ENCODE peak calls at places on chromosomes 3 and 15, in six cellular contexts. S, Z, A, N, D and K are unnamed samples.

GRCh38 chr15:72342385-72342784 is 22.4 kb upstream of the CELF6 start:
- DNase-seq in Z (no peak), D (peak), A (no peak), S (peak), N (peak), K (no peak)

GRCh38 chr3:126146525-126147146 is 33.8 kb downstream of the ALDH1L1 start:
- DNase-seq in N (peak), Z (no peak), S (no peak), A (no peak), D (no peak), K (no peak)

GRCh38 chr15:34993877-34994276 is 5.8 kb upstream of the ZNF770 start:
- DNase-seq in A (no peak), N (peak), Z (no peak), S (no peak), D (peak), K (peak)

GRCh38 chr15:62104406-62104805 is 37.6 kb downstream of the C2CD4A start:
- DNase-seq in N (no peak), A (no peak), Z (no peak), S (no peak), D (no peak), K (no peak)

GRCh38 chr3:114600571-114600970 is 306.7 kb downstream of the TIGIT start:
- DNase-seq in A (no peak), N (no peak), D (no peak), Z (no peak), S (no peak), K (no peak)

GRCh38 chr3:36729204-36730056 is 34.9 kb downstream of the DCLK3 start:
- DNase-seq in A (no peak), Z (no peak), D (peak), S (peak), N (peak), K (peak)

GRCh38 chr15:57158589-57158988 is 217.7 kb upstream of the CGNL1 start:
- DNase-seq in N (no peak), S (no peak), A (no peak), D (no peak), Z (no peak), K (no peak)

GRCh38 chr15:66862878-66863335 is 160.9 kb downstream of the SMAD6 start:
- DNase-seq in S (peak), N (peak), Z (peak), A (peak), D (peak), K (peak)

GRCh38 chr3:172101107-172101506 is 61.7 kb downstream of the FNDC3B start:
- DNase-seq in A (no peak), S (no peak), Z (no peak), D (peak), N (peak), K (peak)

GRCh38 chr3:152038491-152038890 is 165.0 kb downstream of the SUCNR1 start:
- DNase-seq in A (no peak), D (no peak), Z (no peak), S (no peak), N (no peak), K (no peak)

GRCh38 chr3:176799675-176800074 is 397.6 kb downstream of the TBL1XR1 start:
- DNase-seq in A (no peak), N (no peak), D (no peak), Z (no peak), S (no peak), K (no peak)

GRCh38 chr15:92907880-92908279 is 7.8 kb downstream of the CHD2 start:
- DNase-seq in S (no peak), D (no peak), N (no peak), Z (peak), A (no peak), K (no peak)

GRCh38 chr3:120432105-120432860 is 18.5 kb downstream of the FSTL1 start:
- DNase-seq in S (no peak), A (no peak), N (no peak), Z (no peak), D (no peak), K (no peak)

GRCh38 chr3:153734777-153735551 is 386.2 kb upstream of the ARHGEF26 start:
- DNase-seq in Z (no peak), N (no peak), A (no peak), D (no peak), S (no peak), K (no peak)

GRCh38 chr3:38018296-38019266 is 10.9 kb downstream of the PLCD1 start:
- DNase-seq in D (no peak), S (no peak), N (no peak), Z (no peak), A (no peak), K (no peak)

GRCh38 chr3:196341142-196341541 is 3.0 kb upstream of the TM4SF19 start:
- DNase-seq in A (no peak), D (no peak), S (no peak), N (no peak), Z (no peak), K (no peak)

GRCh38 chr3:90080988-90081387 is 973.6 kb downstream of the EPHA3 start:
- DNase-seq in A (no peak), N (no peak), Z (no peak), D (no peak), S (no peak), K (no peak)

GRCh38 chr3:40116478-40117162 is 192.9 kb upstream of the EIF1B start:
- DNase-seq in Z (no peak), S (no peak), A (no peak), D (no peak), N (no peak), K (no peak)

GRCh38 chr15:24269166-24269571 is 406.4 kb upstream of the NPAP1 start:
- DNase-seq in A (peak), S (no peak), D (no peak), N (no peak), Z (no peak), K (no peak)

GRCh38 chr3:46261926-46262594 is 19.8 kb downstream of the CCR3 start:
- DNase-seq in D (no peak), A (no peak), N (no peak), S (no peak), Z (no peak), K (no peak)

GRCh38 chr3:126031981-126032471 is 51.9 kb downstream of the SLC41A3 start:
- DNase-seq in S (no peak), N (no peak), Z (peak), D (no peak), A (no peak), K (no peak)

GRCh38 chr3:9810357-9810726 is 280 bp downstream of the TTLL3 start:
- DNase-seq in S (no peak), N (no peak), Z (no peak), D (no peak), A (no peak), K (no peak)

GRCh38 chr3:187742351-187743171 is 2.7 kb downstream of the BCL6 start:
- DNase-seq in S (no peak), N (no peak), D (no peak), A (no peak), Z (peak), K (no peak)

GRCh38 chr3:126835472-126836219 is 131.6 kb downstream of the CHCHD6 start:
- DNase-seq in S (no peak), N (no peak), D (no peak), A (no peak), Z (no peak), K (no peak)

GRCh38 chr3:124650798-124651197 is 79.5 kb upstream of the UMPS start:
- DNase-seq in A (no peak), D (peak), S (no peak), Z (no peak), N (peak), K (peak)

GRCh38 chr3:190671658-190672057 is 157.8 kb downstream of the IL1RAP start:
- DNase-seq in Z (no peak), N (no peak), D (no peak), S (no peak), A (no peak), K (no peak)

GRCh38 chr3:72248389-72248761 is 463.4 kb upstream of the PROK2 start:
- DNase-seq in Z (no peak), D (no peak), N (no peak), S (no peak), A (no peak), K (no peak)

GRCh38 chr3:28081533-28081947 is 159.9 kb upstream of the CMC1 start:
- DNase-seq in N (no peak), D (peak), Z (no peak), A (no peak), S (no peak), K (peak)

GRCh38 chr3:28080716-28081115 is 160.7 kb upstream of the CMC1 start:
- DNase-seq in A (no peak), N (no peak), Z (no peak), S (no peak), D (peak), K (no peak)

DNA sequence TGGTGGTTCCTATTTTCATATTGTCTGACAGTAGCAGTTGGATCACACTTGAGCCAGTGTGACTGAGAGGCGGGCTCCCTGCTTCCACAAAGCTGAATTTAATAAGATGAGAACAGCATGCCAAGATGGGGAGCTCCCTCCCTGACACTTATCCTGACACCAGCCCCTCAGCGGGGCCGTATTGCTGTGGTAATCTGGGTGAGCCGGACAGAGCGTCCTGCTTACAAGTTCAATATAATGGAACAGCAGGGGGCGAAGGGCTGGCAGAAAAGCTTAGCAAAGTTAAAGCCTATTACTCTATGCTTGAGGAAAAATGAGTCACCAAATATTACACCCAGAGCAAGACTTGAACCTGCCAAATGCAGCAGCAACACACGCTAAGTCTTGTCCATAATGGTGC is 163.9 kb upstream of the CMC1 start:
- DNase-seq in Z (no peak), A (peak), D (no peak), S (no peak), N (no peak), K (no peak)
- TF ChIP-seq CTCF in Z (no peak), A (no peak), D (no peak), S (no peak), N (no peak), K (no peak)

GRCh38 chr3:139638518-139638917 is 39.3 kb downstream of the NMNAT3 start:
- DNase-seq in D (no peak), S (no peak), N (no peak), A (no peak), Z (no peak), K (no peak)

GRCh38 chr3:139646505-139646904 is 31.3 kb downstream of the NMNAT3 start:
- DNase-seq in Z (no peak), A (no peak), N (no peak), D (no peak), S (no peak), K (no peak)

GRCh38 chr3:139640456-139640855 is 37.3 kb downstream of the NMNAT3 start:
- DNase-seq in D (no peak), Z (no peak), N (no peak), A (no peak), S (no peak), K (no peak)

GRCh38 chr3:139639662-139640061 is 38.1 kb downstream of the NMNAT3 start:
- DNase-seq in S (no peak), A (no peak), D (peak), N (no peak), Z (no peak), K (no peak)

GRCh38 chr3:139642981-139643380 is 34.8 kb downstream of the NMNAT3 start:
- DNase-seq in N (no peak), D (no peak), S (no peak), A (no peak), Z (no peak), K (no peak)
- TF ChIP-seq CTCF in N (no peak), D (no peak), S (no peak), A (no peak), Z (no peak), K (no peak)

GRCh38 chr3:129320261-129320660 is 41.6 kb downstream of the HMCES start:
- DNase-seq in N (no peak), S (no peak), D (no peak), Z (no peak), A (no peak), K (no peak)

GRCh38 chr3:129318921-129319320 is 40.3 kb downstream of the HMCES start:
- DNase-seq in A (no peak), D (no peak), S (no peak), Z (no peak), N (no peak), K (no peak)

GRCh38 chr3:129321887-129322286 is 43.2 kb downstream of the HMCES start:
- DNase-seq in A (no peak), Z (no peak), S (no peak), N (no peak), D (no peak), K (no peak)

GRCh38 chr3:129323651-129324294 is 45.1 kb downstream of the HMCES start:
- DNase-seq in Z (no peak), A (no peak), N (peak), S (peak), D (peak), K (peak)

DNA sequence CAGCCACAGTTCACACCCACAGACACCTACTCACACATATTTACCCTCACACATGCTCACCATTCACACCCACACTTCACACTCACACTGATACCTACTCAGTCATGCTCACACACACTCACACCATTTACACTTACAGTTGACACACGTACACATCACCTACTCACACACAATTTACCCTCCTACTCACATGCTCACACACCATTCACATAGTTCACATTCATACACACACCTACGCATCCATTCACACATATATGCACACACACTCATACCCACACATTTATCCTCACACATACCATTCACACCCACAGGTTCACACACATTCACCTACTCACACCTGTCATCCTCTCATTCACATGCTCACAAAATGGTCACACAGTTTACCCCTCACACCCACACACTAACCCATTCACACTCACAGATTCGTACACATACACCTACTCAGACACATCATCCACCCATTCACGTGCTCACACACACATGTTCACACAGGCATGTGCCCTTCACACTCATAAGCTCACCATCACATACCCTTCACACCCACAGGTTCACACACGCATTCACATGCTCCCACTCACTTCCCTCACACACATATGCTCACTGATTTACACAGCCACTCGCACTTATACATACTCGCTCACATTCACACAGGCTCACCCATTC is 42.3 kb downstream of the HMCES start:
- DNase-seq in S (no peak), N (no peak), Z (no peak), D (no peak), A (no peak), K (no peak)
- TF ChIP-seq CTCF in S (no peak), N (no peak), Z (no peak), D (no peak), A (no peak), K (no peak)

DNA sequence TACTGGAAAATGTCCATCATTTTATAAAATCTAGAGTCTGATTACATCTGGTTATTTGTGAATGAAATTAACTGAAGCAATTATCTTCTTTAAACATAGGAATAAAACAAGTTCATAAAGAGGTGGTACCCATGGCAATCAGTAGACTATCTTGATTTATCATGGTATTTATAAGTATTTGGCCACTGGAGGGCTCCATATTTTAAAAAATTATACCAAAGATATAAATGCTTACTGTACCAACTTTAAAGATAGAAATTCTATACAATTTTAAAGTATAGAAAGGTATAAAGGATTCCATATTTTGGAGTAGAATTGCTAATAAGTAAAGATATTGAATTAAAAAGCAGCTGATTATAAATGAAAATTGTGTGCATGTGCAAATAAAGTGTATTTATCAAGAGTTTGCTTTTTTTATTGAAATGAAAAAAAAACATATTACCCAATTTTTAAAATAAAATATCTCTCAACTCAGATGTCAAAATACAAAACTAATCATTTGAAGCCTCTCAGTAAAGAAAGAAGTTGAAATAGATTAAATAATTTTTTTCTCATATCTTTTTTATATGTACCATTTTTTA is 105.3 kb downstream of the BBX start:
- DNase-seq in A (no peak), N (no peak), S (no peak), Z (no peak), D (no peak), K (no peak)
- TF ChIP-seq CTCF in A (no peak), N (no peak), S (no peak), Z (no peak), D (no peak), K (peak)

DNA sequence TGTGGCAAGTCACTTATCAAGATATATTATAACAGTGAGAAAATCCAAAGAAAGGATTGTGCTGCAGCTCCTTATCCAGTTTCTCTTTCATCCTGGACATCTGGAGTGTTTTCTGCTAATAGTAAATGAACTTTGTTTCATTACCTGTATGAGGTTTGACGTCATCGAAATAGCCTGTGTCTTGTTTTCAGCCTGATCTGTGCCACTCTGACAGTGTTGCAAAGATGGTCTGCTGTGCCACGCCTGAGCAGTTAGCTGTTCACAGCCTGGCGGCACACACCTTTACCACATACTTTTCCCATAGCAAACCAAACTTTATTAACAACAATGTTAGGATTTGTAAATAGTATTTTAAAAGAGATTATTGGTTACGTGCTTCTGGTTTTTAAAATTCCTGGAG is 34.0 kb downstream of the YEATS2 start:
- DNase-seq in A (no peak), D (no peak), Z (no peak), N (no peak), S (no peak), K (no peak)
- TF ChIP-seq CTCF in A (no peak), D (no peak), Z (no peak), N (no peak), S (no peak), K (no peak)